ENCODE peak calls at places on chromosome 6, in six cellular contexts. N, D, V, O, K and U are unnamed samples.

GRCh38 chr6:40586369-40586768 is 795 bp downstream of the LRFN2 start:
- DNase-seq in V (no peak), N (no peak), D (no peak), K (no peak), O (no peak), U (no peak)

GRCh38 chr6:157383471-157383870 is 2.5 kb downstream of the ZDHHC14 start:
- DNase-seq in V (no peak), O (no peak), D (no peak), K (no peak), N (no peak), U (no peak)

GRCh38 chr6:72748759-72749158 is 126.9 kb downstream of the KCNQ5 start:
- DNase-seq in N (no peak), D (peak; percentile 86), V (no peak), K (no peak), O (peak; percentile 95), U (peak; percentile 61)

GRCh38 chr6:47733879-47734558 is 35.6 kb downstream of the ADGRF4 start:
- DNase-seq in K (no peak), O (no peak), V (no peak), N (no peak), D (peak; percentile 31), U (no peak)

GRCh38 chr6:40287296-40287820 is 299.8 kb downstream of the LRFN2 start:
- DNase-seq in D (no peak), O (no peak), K (no peak), V (no peak), N (no peak), U (no peak)

GRCh38 chr6:10793035-10793434 is 45.3 kb downstream of the MAK start:
- DNase-seq in K (no peak), O (no peak), D (no peak), V (no peak), N (no peak), U (no peak)

GRCh38 chr6:33297956-33298772 is 578 bp downstream of the RGL2 start:
- DNase-seq in O (peak; percentile 76), V (peak; percentile 86), D (peak; percentile 83), N (peak; percentile 76), K (peak; percentile 84), U (peak; percentile 85)

GRCh38 chr6:21800948-21801438 is 207.4 kb downstream of the SOX4 start:
- DNase-seq in O (peak; percentile 85), N (peak; percentile 82), D (no peak), V (no peak), K (no peak), U (peak; percentile 86)

GRCh38 chr6:22709804-22710203 is 140.4 kb downstream of the HDGFL1 start:
- DNase-seq in N (no peak), D (no peak), K (no peak), V (no peak), O (peak; percentile 7), U (no peak)

GRCh38 chr6:147001621-147002020 is 202.6 kb upstream of the STXBP5 start:
- DNase-seq in O (no peak), V (no peak), K (no peak), D (no peak), N (no peak), U (no peak)

GRCh38 chr6:14243617-14244016 is 126.0 kb downstream of the CD83 start:
- DNase-seq in D (no peak), K (no peak), N (no peak), O (no peak), V (no peak), U (no peak)

GRCh38 chr6:148779142-148779562 is 32.3 kb downstream of the UST start:
- DNase-seq in V (no peak), D (peak; percentile 69), O (no peak), N (no peak), K (no peak), U (no peak)

GRCh38 chr6:9799582-9799981 is 615.3 kb downstream of the TFAP2A start:
- DNase-seq in D (peak; percentile 72), K (no peak), O (no peak), V (no peak), N (no peak), U (no peak)

GRCh38 chr6:117938324-117938995 is 31.4 kb downstream of the SLC35F1 start:
- DNase-seq in K (peak; percentile 26), V (no peak), O (no peak), D (no peak), N (no peak), U (no peak)

GRCh38 chr6:90294614-90294988 is 2.0 kb downstream of the BACH2 start:
- DNase-seq in V (no peak), O (peak; percentile 37), D (no peak), K (no peak), N (no peak), U (no peak)
- H3K4me3 ChIP-seq in V (peak overlapping the region; percentile 22), O (peak overlapping the region; percentile 71), D (no peak overlapping the region), K (peak overlapping the region; percentile 56), N (peak overlapping the region; percentile 69), U (peak overlapping the region; percentile 65)

DNA sequence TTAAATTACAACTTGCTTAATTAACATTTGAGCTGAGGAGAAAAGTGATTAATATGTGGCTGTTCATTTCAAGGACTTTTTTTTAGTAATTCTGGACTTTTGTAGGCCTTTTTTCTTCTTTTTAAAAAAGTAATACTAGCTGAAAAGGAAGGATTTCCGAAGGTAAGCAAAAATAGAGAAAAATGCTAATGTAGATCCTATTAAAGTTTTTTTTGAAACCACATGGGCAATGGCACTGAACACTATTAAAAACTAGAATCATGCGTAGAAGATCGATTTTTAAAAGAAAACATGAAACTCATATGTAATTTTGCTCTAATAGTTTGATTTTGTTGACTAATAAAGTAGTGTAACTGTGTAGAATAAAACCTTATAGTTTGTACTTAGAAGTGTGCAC is 2.4 kb downstream of the BAG2 start:
- DNase-seq in N (no peak), O (no peak), D (no peak), V (no peak), K (no peak), U (no peak)
- H3K4me3 ChIP-seq in N (peak overlapping the region; percentile 55), O (peak overlapping the region; percentile 80), D (peak overlapping the region; percentile 89), V (no peak overlapping the region), K (peak overlapping the region; percentile 55), U (peak overlapping the region; percentile 71)

DNA sequence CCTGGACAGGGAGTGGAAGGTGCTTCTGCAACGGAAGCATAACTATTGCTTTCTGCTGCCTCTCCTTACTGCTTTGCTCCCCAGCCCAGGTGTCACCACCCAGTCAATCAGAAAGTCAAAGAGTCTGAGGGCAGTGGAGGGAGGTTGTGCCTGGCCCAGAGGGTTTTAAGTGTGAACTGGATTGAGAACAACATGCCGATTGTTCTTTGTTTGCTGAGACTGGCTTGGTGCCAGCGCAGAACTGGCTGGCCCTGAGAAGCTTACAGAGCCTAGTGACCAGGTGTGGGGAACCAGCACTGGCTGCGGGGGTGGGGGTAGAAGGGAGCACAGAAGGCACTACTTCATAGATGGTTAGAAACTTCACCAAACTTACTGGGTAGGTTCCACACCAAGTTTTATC is 31.1 kb upstream of the ENPP4 start:
- DNase-seq in N (no peak), K (no peak), D (no peak), O (no peak), V (no peak), U (no peak)
- H3K4me3 ChIP-seq in N (no peak overlapping the region), K (no peak overlapping the region), D (no peak overlapping the region), O (no peak overlapping the region), V (no peak overlapping the region), U (no peak overlapping the region)

DNA sequence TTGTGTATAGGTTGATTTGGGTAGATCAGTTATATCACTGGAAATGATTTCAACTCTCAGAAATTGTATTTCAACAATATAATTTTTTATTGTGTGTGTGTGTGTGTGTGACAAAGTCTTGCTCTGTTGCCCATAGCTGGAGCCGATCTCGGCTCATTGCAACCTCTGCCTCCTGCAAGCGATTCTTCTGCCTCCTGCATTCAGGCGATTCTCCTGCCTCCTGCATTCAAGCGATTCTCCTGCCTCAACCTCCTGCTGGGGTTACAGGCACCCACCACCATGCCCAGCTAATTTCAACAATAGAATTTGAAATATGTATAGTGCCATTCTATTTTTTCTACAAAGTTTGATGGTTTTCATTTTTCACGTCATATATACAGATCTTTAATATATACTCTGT is 24.1 kb downstream of the AFDN start:
- DNase-seq in N (no peak), D (no peak), V (no peak), O (no peak), K (no peak), U (no peak)
- H3K4me3 ChIP-seq in N (no peak overlapping the region), D (no peak overlapping the region), V (no peak overlapping the region), O (no peak overlapping the region), K (no peak overlapping the region), U (no peak overlapping the region)

GRCh38 chr6:36599791-36600209 is 5.6 kb downstream of the SRSF3 start:
- DNase-seq in K (peak; percentile 35), O (peak; percentile 65), N (no peak), D (peak; percentile 42), V (peak; percentile 80), U (peak; percentile 46)
- H3K4me3 ChIP-seq in K (no peak overlapping the region), O (peak overlapping the region; percentile 80), N (no peak overlapping the region), D (peak overlapping the region; percentile 100), V (no peak overlapping the region), U (peak overlapping the region; percentile 96)

GRCh38 chr6:119856136-119856535 is 506.6 kb upstream of the MAN1A1 start:
- DNase-seq in O (no peak), N (no peak), D (peak; percentile 8), V (no peak), K (no peak), U (peak; percentile 1)
- H3K4me3 ChIP-seq in O (no peak overlapping the region), N (no peak overlapping the region), D (peak overlapping the region; percentile 22), V (no peak overlapping the region), K (no peak overlapping the region), U (no peak overlapping the region)